ENCODE peak calls at places on chromosome 4, in eight cellular contexts. L is GM20000; S is SW 1271; O is M059J; V is NCI-H1092; T is stimulated activated CD4-positive, alpha-beta T cell treated with anti-CD3 and anti-CD28 coated beads, Interleukin-1b, Interleukin-23, amount 100 ng/mL, for 24 hours; F is A549; A is activated naive CD4-positive, alpha-beta T cell. W is an unnamed sample.

GRCh38 chr4:148874331-148874730 is 432.1 kb upstream of the NR3C2 start:
- DNase-seq in F (no peak), S (no peak), L (no peak), V (no peak), A (no peak), O (peak; percentile 1), T (no peak), W (no peak)

GRCh38 chr4:185016101-185016940 is 2.0 kb upstream of the HELT start:
- DNase-seq in F (no peak), V (no peak), T (no peak), A (no peak), O (no peak), S (no peak), L (no peak), W (no peak)

GRCh38 chr4:168784786-168785461 is 225.1 kb downstream of the CBR4 start:
- DNase-seq in T (no peak), A (no peak), L (no peak), V (no peak), S (no peak), F (peak; percentile 13), O (peak; percentile 75), W (no peak)

GRCh38 chr4:102501176-102501634 is at the start of gene NFKB1:
- DNase-seq in L (peak; percentile 87), V (peak; percentile 46), S (peak; percentile 47), A (peak; percentile 53), F (peak; percentile 76), T (peak; percentile 62), O (peak; percentile 72), W (no peak)

GRCh38 chr4:2936773-2937145 is 26.4 kb downstream of the NOP14 start:
- DNase-seq in V (no peak), T (no peak), F (no peak), S (no peak), L (peak; percentile 56), A (no peak), O (peak; percentile 84), W (peak; percentile 57)

GRCh38 chr4:26729547-26729946 is 131.1 kb upstream of the STIM2 start:
- DNase-seq in T (no peak), L (no peak), A (no peak), S (no peak), O (no peak), V (no peak), F (no peak), W (no peak)

GRCh38 chr4:169611991-169612868 is at the start of gene NEK1:
- DNase-seq in L (peak; percentile 85), V (peak; percentile 89), T (peak; percentile 76), F (peak; percentile 89), S (peak; percentile 71), A (peak; percentile 78), O (peak; percentile 83), W (peak; percentile 89)

GRCh38 chr4:127978930-127979329 is 13.7 kb downstream of the ABHD18 start:
- DNase-seq in S (no peak), A (no peak), F (no peak), T (no peak), V (no peak), O (no peak), L (no peak), W (no peak)

GRCh38 chr4:174023641-174024040 is 259.8 kb downstream of the FBXO8 start:
- DNase-seq in S (no peak), L (no peak), F (no peak), O (peak; percentile 54), A (no peak), T (no peak), V (no peak), W (no peak)

GRCh38 chr4:168291242-168291641 is 27.3 kb downstream of the DDX60 start:
- DNase-seq in F (no peak), V (no peak), T (no peak), L (no peak), A (no peak), O (no peak), S (no peak), W (no peak)

GRCh38 chr4:183789657-183790056 is 115.5 kb upstream of the STOX2 start:
- DNase-seq in S (no peak), T (no peak), F (no peak), V (no peak), A (no peak), L (no peak), O (peak; percentile 3), W (no peak)